ENCODE peak calls at places on chromosomes 7 and 10, in four cellular contexts. C, Y, S and U are unnamed samples.

GRCh38 chr7:70132802-70133201 is 534.5 kb downstream of the AUTS2 start:
- DNase-seq in S (no peak), Y (no peak), C (no peak), U (no peak)

GRCh38 chr7:106201176-106201575 is 83.6 kb downstream of the NAMPT start:
- DNase-seq in C (no peak), Y (no peak), S (no peak), U (no peak)

GRCh38 chr10:125159932-125160855 is at the start of gene CTBP2:
- DNase-seq in Y (peak), S (peak), C (peak), U (peak)

GRCh38 chr10:69952801-69953200 is 99.8 kb upstream of the MACROH2A2 start:
- DNase-seq in Y (peak), S (no peak), C (no peak), U (no peak)

GRCh38 chr10:78359641-78360091 is 326.0 kb downstream of the RPS24 start:
- DNase-seq in S (no peak), Y (peak), C (no peak), U (no peak)

GRCh38 chr7:117157121-117157870 is 165.6 kb downstream of the WNT2 start:
- DNase-seq in Y (peak), C (no peak), S (peak), U (peak)

GRCh38 chr10:73887038-73888015 is 13.0 kb upstream of the CAMK2G start:
- DNase-seq in S (peak), C (no peak), Y (peak), U (peak)

GRCh38 chr7:105191329-105191728 is 177.3 kb downstream of the KMT2E start:
- DNase-seq in S (no peak), C (no peak), Y (no peak), U (no peak)

GRCh38 chr10:125865120-125865519 is 16.0 kb downstream of the DHX32 start:
- DNase-seq in Y (no peak), C (no peak), S (no peak), U (no peak)

GRCh38 chr10:22217842-22218241 is at the start of gene EBLN1:
- DNase-seq in C (no peak), S (no peak), Y (no peak), U (no peak)

GRCh38 chr10:114719311-114719710 is 61.2 kb upstream of the ABLIM1 start:
- DNase-seq in C (no peak), Y (peak), S (no peak), U (no peak)

GRCh38 chr10:57983226-57983870 is 284.3 kb downstream of the IPMK start:
- DNase-seq in S (no peak), Y (no peak), C (no peak), U (peak)

GRCh38 chr10:101301111-101301731 is 52.7 kb upstream of the BTRC start:
- DNase-seq in S (peak), C (peak), Y (peak), U (peak)

GRCh38 chr7:129702316-129702715 is 90.8 kb downstream of the NRF1 start:
- DNase-seq in S (no peak), Y (no peak), C (no peak), U (no peak)

GRCh38 chr10:59465089-59465488 is 102.7 kb upstream of the FAM13C start:
- DNase-seq in S (no peak), Y (peak), C (no peak), U (peak)

GRCh38 chr7:139869886-139870285 is 40.8 kb downstream of the TBXAS1 start:
- DNase-seq in S (no peak), C (no peak), Y (no peak), U (no peak)

GRCh38 chr7:66069732-66070131 is 5.9 kb upstream of the ASL start:
- DNase-seq in Y (no peak), S (no peak), C (no peak), U (no peak)

GRCh38 chr10:70939397-70939796 is 51.0 kb upstream of the PCBD1 start:
- DNase-seq in Y (no peak), C (no peak), S (no peak), U (no peak)

GRCh38 chr7:8135417-8135816 is 126.5 kb downstream of the ICA1 start:
- DNase-seq in C (no peak), S (no peak), Y (no peak), U (peak)

GRCh38 chr7:141118809-141119586 is 45.1 kb downstream of the TMEM178B start:
- DNase-seq in C (no peak), Y (no peak), S (no peak), U (no peak)

GRCh38 chr7:24781106-24781505 is 23.8 kb upstream of the GSDME start:
- DNase-seq in S (no peak), Y (no peak), C (no peak), U (no peak)

GRCh38 chr7:141362580-141363435 is 188.4 kb upstream of the AGK start:
- DNase-seq in S (peak), Y (peak), C (no peak), U (peak)

DNA sequence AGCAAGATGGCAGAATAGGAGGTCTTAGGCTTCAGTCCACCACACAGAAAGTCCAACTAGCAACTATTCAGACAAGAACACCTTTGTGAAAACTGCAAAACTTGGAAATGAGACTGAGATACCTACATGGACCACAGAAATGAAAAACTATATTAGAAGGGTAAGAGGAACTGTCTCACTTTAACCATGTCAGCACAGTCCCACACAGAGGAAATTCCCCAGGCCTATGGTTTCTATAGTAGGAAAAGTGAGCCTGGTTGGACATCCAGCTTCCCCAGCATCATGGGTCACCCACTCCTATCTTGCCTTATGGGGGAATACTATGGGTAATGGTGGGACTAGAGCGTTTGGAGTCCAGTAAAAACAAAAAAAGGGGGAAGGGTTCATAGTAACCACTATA is 38.8 kb upstream of the CDK6 start:
- DNase-seq in C (no peak), S (no peak), Y (no peak), U (no peak)
- H3K4me2 ChIP-seq in C (no peak), S (no peak), Y (no peak), U (no peak)

GRCh38 chr7:77542399-77542798 is 5.3 kb downstream of the PTPN12 start:
- DNase-seq in S (no peak), Y (no peak), C (no peak), U (peak)
- H3K4me2 ChIP-seq in S (peak), Y (peak), C (no peak), U (peak)

DNA sequence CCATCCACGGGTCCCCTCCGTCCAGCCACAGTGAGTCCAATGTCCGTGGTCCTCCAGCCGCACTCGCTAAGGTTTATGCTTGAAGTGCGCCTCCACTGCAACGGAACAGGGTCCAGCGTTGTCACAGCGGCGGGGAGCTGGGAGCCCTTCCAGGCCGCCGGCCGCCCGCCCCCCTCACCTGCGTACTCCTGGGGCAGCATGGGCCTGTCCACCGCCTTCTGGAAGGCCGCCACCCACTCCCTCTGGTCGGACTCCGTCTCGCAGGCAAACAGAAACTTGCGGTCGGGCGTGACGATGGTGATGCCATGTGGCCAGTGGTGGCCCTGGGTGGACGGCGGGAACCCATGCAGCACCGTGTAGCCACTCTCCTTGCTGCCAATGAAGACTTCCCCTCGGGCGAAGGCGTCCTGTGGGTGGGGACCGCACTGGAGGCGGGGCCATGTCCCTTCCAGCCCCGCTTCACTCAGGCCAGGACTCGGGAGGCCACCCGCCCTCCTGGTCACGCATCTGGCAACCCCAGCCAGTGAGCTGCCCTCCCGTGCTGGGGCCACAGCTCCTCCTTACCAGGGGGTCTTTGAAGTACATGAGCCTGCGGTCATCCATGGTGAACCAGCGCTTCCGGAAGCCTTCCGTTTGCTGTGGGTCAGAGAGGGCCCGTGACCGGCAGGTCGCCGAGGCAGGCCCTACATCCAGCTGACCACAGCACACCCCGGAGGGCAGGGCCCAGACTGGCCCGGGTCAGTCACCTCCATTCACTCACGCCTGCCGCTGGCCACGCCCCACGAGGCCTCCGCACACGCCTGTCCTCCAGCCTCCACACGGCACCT is 22.7 kb downstream of the GET4 start:
- DNase-seq in S (no peak), C (peak), Y (no peak), U (no peak)
- H3K4me2 ChIP-seq in S (no peak), C (no peak), Y (no peak), U (no peak)

DNA sequence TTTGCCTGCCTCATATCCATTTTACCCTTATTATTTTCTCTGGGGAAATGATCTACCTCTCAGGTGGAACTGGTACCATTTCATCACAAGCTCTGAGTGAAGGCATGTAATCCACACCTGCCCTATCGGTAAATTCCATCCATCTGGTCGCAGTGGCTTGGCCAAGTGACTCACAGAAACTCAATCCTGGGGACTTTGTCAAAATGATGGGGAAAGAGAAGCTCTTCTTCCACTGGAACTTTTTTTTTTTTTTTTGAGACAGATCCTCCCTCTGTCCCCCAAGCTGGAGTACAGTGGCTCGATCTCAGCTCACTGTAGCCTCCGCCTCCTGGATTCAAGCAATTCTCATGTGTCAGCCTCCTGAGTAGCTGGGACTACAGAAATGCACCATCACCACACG is 48.3 kb upstream of the ANKRD1 start:
- DNase-seq in C (no peak), S (no peak), Y (no peak), U (peak)
- H3K4me2 ChIP-seq in C (no peak), S (peak), Y (no peak), U (peak)

GRCh38 chr7:147586526-147586925 is 1004.0 kb upstream of the C7orf33 start:
- DNase-seq in Y (no peak), S (no peak), C (no peak), U (no peak)

GRCh38 chr7:147584771-147585193 is 1005.8 kb upstream of the C7orf33 start:
- DNase-seq in S (no peak), C (no peak), Y (no peak), U (no peak)

DNA sequence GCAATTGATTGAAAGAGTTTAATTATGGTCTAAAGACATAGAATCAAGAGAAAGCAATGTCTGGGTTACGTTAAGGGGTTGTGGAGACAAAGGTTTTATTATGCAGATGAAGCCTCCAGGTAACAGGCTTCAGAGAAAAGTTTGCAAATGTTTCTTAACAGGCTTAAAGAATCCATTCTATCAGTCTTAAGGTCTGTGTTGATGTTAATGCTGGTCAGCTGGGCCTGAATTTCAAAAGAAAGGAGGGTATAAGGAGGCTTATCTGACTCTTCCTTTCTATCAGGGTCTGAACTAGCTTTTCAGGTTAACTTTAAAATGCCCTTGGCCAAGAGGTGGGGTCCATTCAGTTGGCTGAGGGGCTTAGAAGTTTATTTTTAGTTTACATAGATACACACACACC is 1004.5 kb upstream of the C7orf33 start:
- DNase-seq in S (no peak), Y (no peak), C (no peak), U (no peak)
- H3K4me2 ChIP-seq in S (no peak), Y (no peak), C (no peak), U (no peak)